ENCODE peak calls at places on chromosomes 13 and 19, in ten cellular contexts. One of them, this sample, is unnamed.

GRCh38 chr13:74259641-74260040 is 125.4 kb upstream of the KLF12 start:
- DNase-seq in foreskin keratinocyte: no peak
- DNase-seq in heart right ventricle: no peak
- DNase-seq in transverse colon: no peak
- DNase-seq in A673: no peak
- DNase-seq in fibroblast of lung: no peak
- DNase-seq in Panc1: no peak
- DNase-seq in CD8-positive, alpha-beta T cell: no peak
- DNase-seq in right atrium auricular region: no peak
- DNase-seq in progenitor cell of endocrine pancreas: no peak
- DNase-seq in this sample: no peak

GRCh38 chr19:8515317-8515716 is 1.4 kb upstream of the ZNF414 start:
- DNase-seq in foreskin keratinocyte: no peak
- DNase-seq in heart right ventricle: no peak
- DNase-seq in transverse colon: no peak
- DNase-seq in A673: no peak
- DNase-seq in fibroblast of lung: no peak
- DNase-seq in Panc1: no peak
- DNase-seq in CD8-positive, alpha-beta T cell: peak
- DNase-seq in right atrium auricular region: no peak
- DNase-seq in progenitor cell of endocrine pancreas: no peak
- DNase-seq in this sample: no peak

GRCh38 chr19:55676384-55676783 is 1.4 kb downstream of the EPN1 start:
- DNase-seq in foreskin keratinocyte: no peak
- DNase-seq in heart right ventricle: no peak
- DNase-seq in transverse colon: no peak
- DNase-seq in A673: no peak
- DNase-seq in fibroblast of lung: no peak
- DNase-seq in Panc1: no peak
- DNase-seq in CD8-positive, alpha-beta T cell: no peak
- DNase-seq in right atrium auricular region: no peak
- DNase-seq in progenitor cell of endocrine pancreas: no peak
- DNase-seq in this sample: no peak

GRCh38 chr19:14449321-14449720 is 16.2 kb downstream of the PKN1 start:
- DNase-seq in foreskin keratinocyte: peak
- DNase-seq in heart right ventricle: no peak
- DNase-seq in transverse colon: no peak
- DNase-seq in A673: no peak
- DNase-seq in fibroblast of lung: no peak
- DNase-seq in Panc1: no peak
- DNase-seq in CD8-positive, alpha-beta T cell: no peak
- DNase-seq in right atrium auricular region: no peak
- DNase-seq in progenitor cell of endocrine pancreas: no peak
- DNase-seq in this sample: no peak

GRCh38 chr13:90107658-90108057 is 1239.8 kb upstream of the MIR17HG start:
- DNase-seq in foreskin keratinocyte: no peak
- DNase-seq in heart right ventricle: no peak
- DNase-seq in transverse colon: peak
- DNase-seq in A673: no peak
- DNase-seq in fibroblast of lung: no peak
- DNase-seq in Panc1: no peak
- DNase-seq in CD8-positive, alpha-beta T cell: no peak
- DNase-seq in right atrium auricular region: no peak
- DNase-seq in progenitor cell of endocrine pancreas: no peak
- DNase-seq in this sample: no peak

GRCh38 chr13:114065141-114065925 is 67.1 kb downstream of the RASA3 start:
- DNase-seq in foreskin keratinocyte: peak
- DNase-seq in heart right ventricle: peak
- DNase-seq in transverse colon: peak
- DNase-seq in A673: peak
- DNase-seq in fibroblast of lung: peak
- DNase-seq in Panc1: peak
- DNase-seq in CD8-positive, alpha-beta T cell: peak
- DNase-seq in right atrium auricular region: peak
- DNase-seq in progenitor cell of endocrine pancreas: no peak
- DNase-seq in this sample: no peak

GRCh38 chr19:58516964-58517833 is 2.4 kb downstream of the ZBTB45 start:
- DNase-seq in foreskin keratinocyte: no peak
- DNase-seq in heart right ventricle: no peak
- DNase-seq in transverse colon: no peak
- DNase-seq in A673: no peak
- DNase-seq in fibroblast of lung: no peak
- DNase-seq in Panc1: no peak
- DNase-seq in CD8-positive, alpha-beta T cell: no peak
- DNase-seq in right atrium auricular region: no peak
- DNase-seq in progenitor cell of endocrine pancreas: no peak
- DNase-seq in this sample: no peak

GRCh38 chr19:5563941-5564612 is 3.7 kb downstream of the TINCR start:
- DNase-seq in foreskin keratinocyte: peak
- DNase-seq in heart right ventricle: no peak
- DNase-seq in transverse colon: no peak
- DNase-seq in A673: peak
- DNase-seq in fibroblast of lung: no peak
- DNase-seq in Panc1: no peak
- DNase-seq in CD8-positive, alpha-beta T cell: no peak
- DNase-seq in right atrium auricular region: no peak
- DNase-seq in progenitor cell of endocrine pancreas: no peak
- DNase-seq in this sample: no peak

GRCh38 chr13:30319703-30320102 is 12.4 kb upstream of the KATNAL1 start:
- DNase-seq in foreskin keratinocyte: no peak
- DNase-seq in heart right ventricle: no peak
- DNase-seq in transverse colon: no peak
- DNase-seq in A673: peak
- DNase-seq in fibroblast of lung: no peak
- DNase-seq in Panc1: no peak
- DNase-seq in CD8-positive, alpha-beta T cell: no peak
- DNase-seq in right atrium auricular region: no peak
- DNase-seq in progenitor cell of endocrine pancreas: no peak
- DNase-seq in this sample: no peak

GRCh38 chr19:49210901-49211451 is 53.4 kb downstream of the TRPM4 start:
- DNase-seq in foreskin keratinocyte: no peak
- DNase-seq in heart right ventricle: no peak
- DNase-seq in transverse colon: no peak
- DNase-seq in A673: no peak
- DNase-seq in fibroblast of lung: no peak
- DNase-seq in Panc1: no peak
- DNase-seq in CD8-positive, alpha-beta T cell: no peak
- DNase-seq in right atrium auricular region: no peak
- DNase-seq in progenitor cell of endocrine pancreas: no peak
- DNase-seq in this sample: no peak

GRCh38 chr19:49212302-49212701 is 54.7 kb downstream of the TRPM4 start:
- DNase-seq in foreskin keratinocyte: no peak
- DNase-seq in heart right ventricle: no peak
- DNase-seq in transverse colon: no peak
- DNase-seq in A673: peak
- DNase-seq in fibroblast of lung: peak
- DNase-seq in Panc1: no peak
- DNase-seq in CD8-positive, alpha-beta T cell: no peak
- DNase-seq in right atrium auricular region: no peak
- DNase-seq in progenitor cell of endocrine pancreas: no peak
- DNase-seq in this sample: no peak

GRCh38 chr19:49216076-49216475 is 58.5 kb downstream of the TRPM4 start:
- DNase-seq in foreskin keratinocyte: peak
- DNase-seq in heart right ventricle: no peak
- DNase-seq in transverse colon: no peak
- DNase-seq in A673: peak
- DNase-seq in fibroblast of lung: no peak
- DNase-seq in Panc1: no peak
- DNase-seq in CD8-positive, alpha-beta T cell: no peak
- DNase-seq in right atrium auricular region: no peak
- DNase-seq in progenitor cell of endocrine pancreas: no peak
- DNase-seq in this sample: no peak

GRCh38 chr19:49214701-49215100 is 57.1 kb downstream of the TRPM4 start:
- DNase-seq in foreskin keratinocyte: no peak
- DNase-seq in heart right ventricle: no peak
- DNase-seq in transverse colon: peak
- DNase-seq in A673: no peak
- DNase-seq in fibroblast of lung: no peak
- DNase-seq in Panc1: no peak
- DNase-seq in CD8-positive, alpha-beta T cell: no peak
- DNase-seq in right atrium auricular region: no peak
- DNase-seq in progenitor cell of endocrine pancreas: no peak
- DNase-seq in this sample: no peak

DNA sequence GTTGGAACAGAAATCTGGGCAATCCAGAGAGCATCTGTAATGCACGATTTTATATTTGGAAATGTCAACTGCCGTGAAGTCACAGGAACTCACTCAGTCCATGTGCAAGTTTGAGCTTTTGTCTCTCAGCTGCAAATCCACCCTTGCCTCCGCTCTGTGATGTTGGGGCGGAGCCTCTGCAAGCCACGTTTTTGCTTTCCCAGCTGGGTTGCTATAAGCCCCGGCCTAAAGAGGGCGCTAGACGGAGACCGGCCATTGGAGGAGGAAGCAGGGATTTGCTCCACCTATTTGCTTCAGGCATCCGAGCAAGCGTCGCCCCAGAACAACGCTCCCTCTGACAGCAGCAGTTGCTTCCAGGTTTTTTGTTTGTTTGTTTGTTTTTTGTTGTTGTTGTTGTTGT is 56.2 kb downstream of the TRPM4 start:
- DNase-seq in foreskin keratinocyte: no peak
- DNase-seq in heart right ventricle: no peak
- DNase-seq in transverse colon: no peak
- DNase-seq in A673: peak
- DNase-seq in fibroblast of lung: no peak
- DNase-seq in Panc1: no peak
- DNase-seq in CD8-positive, alpha-beta T cell: no peak
- DNase-seq in right atrium auricular region: no peak
- DNase-seq in progenitor cell of endocrine pancreas: no peak
- DNase-seq in this sample: no peak
- TF ChIP-seq CTCF in foreskin keratinocyte: peak
- TF ChIP-seq CTCF in heart right ventricle: no peak
- TF ChIP-seq CTCF in transverse colon: no peak
- TF ChIP-seq CTCF in A673: peak
- TF ChIP-seq CTCF in fibroblast of lung: no peak
- TF ChIP-seq CTCF in Panc1: no peak
- TF ChIP-seq CTCF in CD8-positive, alpha-beta T cell: no peak
- TF ChIP-seq CTCF in right atrium auricular region: no peak
- TF ChIP-seq CTCF in progenitor cell of endocrine pancreas: no peak
- TF ChIP-seq CTCF in this sample: peak

DNA sequence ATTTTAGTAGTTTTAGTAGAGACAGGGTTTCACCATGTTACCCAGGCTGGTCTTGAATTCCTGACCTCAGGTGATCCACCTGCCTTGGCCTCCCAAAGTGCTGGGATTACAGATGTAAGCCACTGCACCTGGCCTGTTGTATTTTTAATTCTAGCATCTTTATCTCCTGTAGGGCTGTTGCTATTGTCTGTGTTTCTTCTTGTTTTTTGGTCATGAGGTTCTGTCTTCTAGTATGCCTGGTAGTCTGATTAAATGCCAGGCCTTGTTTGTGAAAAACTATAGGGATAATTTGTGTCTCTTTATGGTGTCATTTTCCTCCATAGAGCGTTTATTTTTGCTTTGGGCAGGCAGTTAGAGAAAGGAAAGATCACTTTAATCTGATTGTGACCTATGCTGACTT is 3.1 kb downstream of the ARHGEF18 start:
- DNase-seq in foreskin keratinocyte: no peak
- DNase-seq in heart right ventricle: no peak
- DNase-seq in transverse colon: no peak
- DNase-seq in A673: no peak
- DNase-seq in fibroblast of lung: no peak
- DNase-seq in Panc1: no peak
- DNase-seq in CD8-positive, alpha-beta T cell: no peak
- DNase-seq in right atrium auricular region: no peak
- DNase-seq in progenitor cell of endocrine pancreas: no peak
- DNase-seq in this sample: no peak
- TF ChIP-seq CTCF in foreskin keratinocyte: no peak
- TF ChIP-seq CTCF in heart right ventricle: no peak
- TF ChIP-seq CTCF in transverse colon: no peak
- TF ChIP-seq CTCF in A673: no peak
- TF ChIP-seq CTCF in fibroblast of lung: no peak
- TF ChIP-seq CTCF in Panc1: no peak
- TF ChIP-seq CTCF in CD8-positive, alpha-beta T cell: no peak
- TF ChIP-seq CTCF in right atrium auricular region: no peak
- TF ChIP-seq CTCF in progenitor cell of endocrine pancreas: no peak
- TF ChIP-seq CTCF in this sample: no peak

DNA sequence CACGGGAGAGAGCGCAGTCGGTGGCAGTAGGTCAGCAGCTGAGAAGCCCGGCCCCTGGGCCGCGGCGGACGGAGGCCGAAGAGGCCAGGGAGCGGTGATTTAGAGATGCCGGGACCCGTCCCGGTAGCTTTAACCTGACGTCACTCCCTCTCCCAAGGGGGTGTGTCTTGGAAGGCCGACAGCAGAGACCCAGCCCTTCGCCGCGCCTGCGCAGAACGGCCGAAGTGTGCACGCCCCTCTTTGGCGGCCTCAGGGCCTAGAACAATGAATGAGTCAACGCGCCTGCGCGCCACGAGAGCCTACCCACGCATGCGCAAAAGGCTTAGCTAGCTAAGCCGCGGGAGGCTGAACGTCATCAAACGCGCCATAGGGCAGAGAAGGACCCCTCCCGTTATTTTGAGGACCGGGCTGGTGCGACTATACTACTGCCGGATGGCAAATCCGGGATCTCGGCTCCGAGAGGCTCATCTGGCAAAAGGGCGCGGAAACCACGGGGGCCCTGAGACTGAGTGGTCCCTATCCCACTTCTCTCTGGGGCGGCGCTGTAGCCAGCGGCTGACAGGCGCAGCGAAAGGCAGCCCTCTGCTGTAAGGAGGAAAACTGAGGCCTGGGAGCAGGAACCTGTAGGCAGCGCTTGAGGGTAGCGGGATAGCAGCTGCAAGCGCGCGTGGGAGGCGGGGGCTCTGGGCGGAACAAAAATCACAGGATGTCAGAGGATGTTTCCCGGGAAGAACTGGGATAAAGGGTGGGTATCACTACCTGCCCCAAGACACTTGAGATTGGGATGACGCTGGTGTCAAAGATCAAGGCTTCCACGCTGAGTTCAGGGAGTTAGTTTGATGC is at the start of the genes IRGQ and ZNF576:
- DNase-seq in foreskin keratinocyte: peak
- DNase-seq in heart right ventricle: peak
- DNase-seq in transverse colon: peak
- DNase-seq in A673: peak
- DNase-seq in fibroblast of lung: peak
- DNase-seq in Panc1: peak
- DNase-seq in CD8-positive, alpha-beta T cell: peak
- DNase-seq in right atrium auricular region: peak
- DNase-seq in progenitor cell of endocrine pancreas: peak
- DNase-seq in this sample: peak
- TF ChIP-seq CTCF in foreskin keratinocyte: peak
- TF ChIP-seq CTCF in heart right ventricle: no peak
- TF ChIP-seq CTCF in transverse colon: peak
- TF ChIP-seq CTCF in A673: no peak
- TF ChIP-seq CTCF in fibroblast of lung: no peak
- TF ChIP-seq CTCF in Panc1: no peak
- TF ChIP-seq CTCF in CD8-positive, alpha-beta T cell: no peak
- TF ChIP-seq CTCF in right atrium auricular region: no peak
- TF ChIP-seq CTCF in progenitor cell of endocrine pancreas: no peak
- TF ChIP-seq CTCF in this sample: no peak

DNA sequence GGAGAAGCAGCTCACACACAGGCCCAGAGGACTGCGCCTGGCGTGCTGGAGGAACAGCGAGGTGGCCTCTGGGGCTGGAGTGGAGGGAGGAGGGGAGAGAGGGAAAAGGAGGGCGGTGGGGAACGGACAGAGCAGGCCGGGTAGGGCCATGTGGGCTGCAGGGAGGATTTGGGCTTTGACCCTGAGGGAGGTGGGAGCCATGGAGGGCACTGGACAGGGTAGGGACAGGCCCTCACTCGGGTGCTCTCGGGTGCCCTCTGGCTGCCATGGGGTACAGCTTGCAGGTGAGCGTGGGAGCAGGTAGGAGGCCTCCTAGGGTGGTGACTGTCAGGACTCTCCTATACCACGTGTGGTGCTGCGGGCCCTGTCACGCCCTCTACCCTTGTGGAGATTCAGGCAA is 22.8 kb downstream of the PLIN4 start:
- DNase-seq in foreskin keratinocyte: peak
- DNase-seq in heart right ventricle: no peak
- DNase-seq in transverse colon: no peak
- DNase-seq in A673: no peak
- DNase-seq in fibroblast of lung: no peak
- DNase-seq in Panc1: no peak
- DNase-seq in CD8-positive, alpha-beta T cell: no peak
- DNase-seq in right atrium auricular region: no peak
- DNase-seq in progenitor cell of endocrine pancreas: no peak
- DNase-seq in this sample: no peak
- TF ChIP-seq CTCF in foreskin keratinocyte: peak
- TF ChIP-seq CTCF in heart right ventricle: no peak
- TF ChIP-seq CTCF in transverse colon: peak
- TF ChIP-seq CTCF in A673: no peak
- TF ChIP-seq CTCF in fibroblast of lung: no peak
- TF ChIP-seq CTCF in Panc1: no peak
- TF ChIP-seq CTCF in CD8-positive, alpha-beta T cell: no peak
- TF ChIP-seq CTCF in right atrium auricular region: no peak
- TF ChIP-seq CTCF in progenitor cell of endocrine pancreas: peak
- TF ChIP-seq CTCF in this sample: no peak